ENCODE peak calls at places on chromosome 5, in four cellular contexts. One of them, this sample, is unnamed.

GRCh38 chr5:54753034-54753433 is 232.4 kb downstream of the ESM1 start:
- DNase-seq in K562: no peak
- DNase-seq in GM12878: peak; percentile 51
- DNase-seq in HepG2: no peak
- DNase-seq in this sample: no peak

GRCh38 chr5:135304352-135305221 is 94.4 kb downstream of the MACROH2A1 start:
- DNase-seq in HepG2: peak; percentile 83
- DNase-seq in GM12878: no peak
- DNase-seq in K562: peak; percentile 37
- DNase-seq in this sample: no peak

GRCh38 chr5:101675510-101675909 is 620.6 kb downstream of the SLCO4C1 start:
- DNase-seq in HepG2: no peak
- DNase-seq in K562: no peak
- DNase-seq in GM12878: no peak
- DNase-seq in this sample: no peak

GRCh38 chr5:16453609-16454008 is 12.0 kb downstream of the ZNF622 start:
- DNase-seq in K562: no peak
- DNase-seq in GM12878: no peak
- DNase-seq in HepG2: no peak
- DNase-seq in this sample: no peak

GRCh38 chr5:69493235-69493925 is 790 bp downstream of the OCLN start:
- DNase-seq in HepG2: no peak
- DNase-seq in GM12878: no peak
- DNase-seq in K562: no peak
- DNase-seq in this sample: peak; percentile 39

GRCh38 chr5:136057401-136057951 is 28.7 kb downstream of the TGFBI start:
- DNase-seq in HepG2: no peak
- DNase-seq in GM12878: no peak
- DNase-seq in K562: no peak
- DNase-seq in this sample: no peak

GRCh38 chr5:58622884-58623871 is 40.3 kb downstream of the RAB3C start:
- DNase-seq in HepG2: no peak
- DNase-seq in GM12878: no peak
- DNase-seq in K562: no peak
- DNase-seq in this sample: no peak

GRCh38 chr5:172492097-172492840 is 37.9 kb upstream of the SH3PXD2B start:
- DNase-seq in K562: no peak
- DNase-seq in GM12878: no peak
- DNase-seq in HepG2: no peak
- DNase-seq in this sample: no peak

GRCh38 chr5:60972225-60972624 is 27.2 kb downstream of the NDUFAF2 start:
- DNase-seq in GM12878: peak; percentile 11
- DNase-seq in K562: no peak
- DNase-seq in HepG2: no peak
- DNase-seq in this sample: no peak

GRCh38 chr5:157719231-157719630 is 12.0 kb upstream of the THG1L start:
- DNase-seq in K562: no peak
- DNase-seq in HepG2: no peak
- DNase-seq in GM12878: no peak
- DNase-seq in this sample: no peak

GRCh38 chr5:62093981-62094380 is 212.0 kb upstream of the KIF2A start:
- DNase-seq in GM12878: no peak
- DNase-seq in K562: no peak
- DNase-seq in HepG2: no peak
- DNase-seq in this sample: peak; percentile 67

GRCh38 chr5:93164690-93165089 is 416.3 kb downstream of the NR2F1-AS1 start:
- DNase-seq in GM12878: no peak
- DNase-seq in K562: no peak
- DNase-seq in HepG2: no peak
- DNase-seq in this sample: no peak

GRCh38 chr5:127685662-127686061 is 17.5 kb upstream of the CCDC192 start:
- DNase-seq in K562: no peak
- DNase-seq in GM12878: no peak
- DNase-seq in HepG2: no peak
- DNase-seq in this sample: no peak

GRCh38 chr5:132024789-132025402 is 13.4 kb upstream of the ACSL6 start:
- DNase-seq in GM12878: no peak
- DNase-seq in K562: no peak
- DNase-seq in HepG2: no peak
- DNase-seq in this sample: no peak

GRCh38 chr5:132024117-132024435 is 12.6 kb upstream of the ACSL6 start:
- DNase-seq in GM12878: no peak
- DNase-seq in HepG2: no peak
- DNase-seq in K562: no peak
- DNase-seq in this sample: no peak

GRCh38 chr5:132027027-132027426 is 15.6 kb upstream of the ACSL6 start:
- DNase-seq in GM12878: no peak
- DNase-seq in HepG2: no peak
- DNase-seq in K562: no peak
- DNase-seq in this sample: no peak

GRCh38 chr5:132025403-132025971 is 14.0 kb upstream of the ACSL6 start:
- DNase-seq in HepG2: no peak
- DNase-seq in K562: no peak
- DNase-seq in GM12878: no peak
- DNase-seq in this sample: no peak

DNA sequence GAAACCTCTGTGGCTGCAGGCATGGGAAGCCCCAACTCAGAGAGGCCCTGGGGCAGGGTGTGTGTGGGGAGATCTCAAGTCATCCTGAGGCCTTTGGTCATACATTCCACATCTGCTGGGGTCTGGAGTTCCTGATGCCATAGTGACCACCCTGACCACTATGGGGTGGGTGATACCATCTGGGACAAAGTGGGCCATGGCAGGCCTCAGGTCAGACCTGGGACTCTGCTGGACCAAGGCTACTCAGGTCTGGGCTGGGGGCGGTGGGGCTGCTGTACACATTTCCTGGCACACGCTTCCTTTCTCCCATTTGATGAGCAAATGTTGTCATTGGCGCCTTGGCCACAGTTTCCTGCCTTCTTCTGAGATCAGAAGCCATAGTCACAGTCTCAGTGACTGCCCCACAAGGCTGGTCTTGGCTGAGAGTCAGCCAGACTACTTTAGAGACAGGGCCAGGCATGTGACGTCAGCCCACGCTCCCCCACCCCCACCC is 15.1 kb upstream of the ACSL6 start:
- DNase-seq in HepG2: no peak
- DNase-seq in GM12878: no peak
- DNase-seq in K562: no peak
- DNase-seq in this sample: no peak
- TF ChIP-seq BHLHE40 in HepG2: no peak
- TF ChIP-seq BHLHE40 in GM12878: no peak
- TF ChIP-seq BHLHE40 in K562: no peak
- TF ChIP-seq BHLHE40 in this sample: no peak

GRCh38 chr5:106545325-106545724 is 1125.4 kb downstream of the EFNA5 start:
- DNase-seq in GM12878: no peak
- DNase-seq in K562: no peak
- DNase-seq in HepG2: no peak
- DNase-seq in this sample: no peak
- TF ChIP-seq FOXK2 in GM12878: no peak
- TF ChIP-seq FOXK2 in K562: no peak
- TF ChIP-seq FOXK2 in HepG2: no peak
- TF ChIP-seq FOXK2 in this sample: no peak

GRCh38 chr5:761206-761771 is 23.2 kb downstream of the ZDHHC11B start:
- DNase-seq in K562: no peak
- DNase-seq in HepG2: no peak
- DNase-seq in GM12878: no peak
- DNase-seq in this sample: no peak
- TF ChIP-seq TARDBP in K562: no peak
- TF ChIP-seq TARDBP in HepG2: no peak
- TF ChIP-seq TARDBP in GM12878: no peak
- TF ChIP-seq TARDBP in this sample: no peak

DNA sequence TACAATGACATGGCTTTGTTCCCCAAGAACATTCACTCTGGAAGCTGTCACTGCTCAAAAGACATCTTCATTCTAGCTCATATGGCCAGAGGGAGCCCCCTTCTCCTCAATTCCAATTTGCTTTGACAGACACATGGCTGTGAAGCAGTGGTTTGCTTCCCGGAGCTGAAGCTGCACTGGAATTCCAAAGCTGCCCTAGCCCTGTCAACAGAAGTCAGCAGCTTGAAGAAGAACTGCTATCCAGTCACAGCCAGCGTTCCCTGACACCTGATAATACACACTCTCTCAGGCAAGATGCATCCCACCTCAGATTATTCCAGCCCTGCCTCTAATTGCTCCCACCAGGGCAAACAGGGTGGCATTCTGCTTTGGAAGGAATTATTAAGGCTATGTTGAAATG is 93.7 kb downstream of the SEMA5A start:
- DNase-seq in GM12878: no peak
- DNase-seq in K562: no peak
- DNase-seq in HepG2: no peak
- DNase-seq in this sample: no peak
- TF ChIP-seq BHLHE40 in GM12878: no peak
- TF ChIP-seq BHLHE40 in K562: no peak
- TF ChIP-seq BHLHE40 in HepG2: no peak
- TF ChIP-seq BHLHE40 in this sample: no peak

GRCh38 chr5:139765040-139765408 is 30.6 kb upstream of the PSD2 start:
- DNase-seq in GM12878: no peak
- DNase-seq in K562: no peak
- DNase-seq in HepG2: no peak
- DNase-seq in this sample: no peak

GRCh38 chr5:139767960-139768359 is 27.6 kb upstream of the PSD2 start:
- DNase-seq in K562: no peak
- DNase-seq in HepG2: no peak
- DNase-seq in GM12878: no peak
- DNase-seq in this sample: no peak

GRCh38 chr5:139764250-139764791 is 31.3 kb upstream of the PSD2 start:
- DNase-seq in HepG2: no peak
- DNase-seq in K562: peak; percentile 53
- DNase-seq in GM12878: no peak
- DNase-seq in this sample: no peak

GRCh38 chr5:139763584-139764249 is 31.9 kb upstream of the PSD2 start:
- DNase-seq in HepG2: no peak
- DNase-seq in GM12878: no peak
- DNase-seq in K562: no peak
- DNase-seq in this sample: no peak

GRCh38 chr5:139765409-139766217 is 30.0 kb upstream of the PSD2 start:
- DNase-seq in HepG2: peak; percentile 55
- DNase-seq in GM12878: no peak
- DNase-seq in K562: peak; percentile 80
- DNase-seq in this sample: peak; percentile 83
- TF ChIP-seq FOXK2 in HepG2: no peak
- TF ChIP-seq FOXK2 in GM12878: no peak
- TF ChIP-seq FOXK2 in K562: no peak
- TF ChIP-seq FOXK2 in this sample: no peak